ENCODE peak calls at places on chromosomes 13 and 19, in ten cellular contexts. Q, P, B, O, W, F, L, Z, I and K are unnamed samples.

GRCh38 chr13:72696590-72696989 is 30.8 kb downstream of the MZT1 start:
- DNase-seq in Q (no peak), P (peak; percentile 10), B (no peak), O (no peak), W (no peak), F (peak; percentile 40), L (no peak), Z (no peak), I (no peak), K (no peak)

GRCh38 chr13:53368948-53369347 is 340.3 kb downstream of the OLFM4 start:
- DNase-seq in Q (no peak), P (no peak), B (no peak), O (no peak), W (no peak), F (no peak), L (no peak), Z (no peak), I (no peak), K (no peak)

GRCh38 chr19:22533761-22534160 is 100.4 kb upstream of the ZNF492 start:
- DNase-seq in Q (no peak), P (no peak), B (no peak), O (no peak), W (no peak), F (no peak), L (no peak), Z (no peak), I (no peak), K (no peak)

GRCh38 chr13:28001837-28002473 is 13.5 kb upstream of the URAD start:
- DNase-seq in Q (no peak), P (no peak), B (no peak), O (no peak), W (no peak), F (no peak), L (no peak), Z (no peak), I (no peak), K (no peak)

GRCh38 chr13:73480784-73481183 is 422.0 kb downstream of the KLF5 start:
- DNase-seq in Q (no peak), P (no peak), B (no peak), O (no peak), W (no peak), F (no peak), L (no peak), Z (no peak), I (no peak), K (no peak)

GRCh38 chr19:850221-850978 is 1.7 kb upstream of the ELANE start:
- DNase-seq in Q (peak; percentile 70), P (peak; percentile 81), B (peak; percentile 98), O (peak; percentile 82), W (no peak), F (peak; percentile 90), L (no peak), Z (peak; percentile 42), I (peak; percentile 55), K (no peak)

GRCh38 chr13:32902898-32903297 is 113.3 kb upstream of the KL start:
- DNase-seq in Q (peak; percentile 41), P (peak; percentile 23), B (no peak), O (peak; percentile 34), W (no peak), F (no peak), L (no peak), Z (peak; percentile 68), I (peak; percentile 38), K (no peak)

GRCh38 chr13:99981115-99982020 is at the start of gene ZIC2:
- DNase-seq in Q (no peak), P (no peak), B (no peak), O (no peak), W (no peak), F (peak; percentile 94), L (peak; percentile 61), Z (peak; percentile 85), I (peak; percentile 79), K (peak; percentile 73)

GRCh38 chr13:38394777-38395504 is 45.3 kb downstream of the UFM1 start:
- DNase-seq in Q (peak; percentile 71), P (no peak), B (no peak), O (no peak), W (no peak), F (no peak), L (no peak), Z (no peak), I (no peak), K (peak; percentile 13)

GRCh38 chr13:109670776-109671175 is 115.6 kb downstream of the IRS2 start:
- DNase-seq in Q (no peak), P (no peak), B (peak; percentile 72), O (no peak), W (no peak), F (no peak), L (no peak), Z (no peak), I (no peak), K (no peak)

GRCh38 chr19:53102701-53103140 is 501 bp downstream of the ZNF160 start:
- DNase-seq in Q (no peak), P (peak; percentile 31), B (no peak), O (peak; percentile 19), W (peak; percentile 12), F (peak; percentile 60), L (no peak), Z (no peak), I (peak; percentile 27), K (peak; percentile 50)

DNA sequence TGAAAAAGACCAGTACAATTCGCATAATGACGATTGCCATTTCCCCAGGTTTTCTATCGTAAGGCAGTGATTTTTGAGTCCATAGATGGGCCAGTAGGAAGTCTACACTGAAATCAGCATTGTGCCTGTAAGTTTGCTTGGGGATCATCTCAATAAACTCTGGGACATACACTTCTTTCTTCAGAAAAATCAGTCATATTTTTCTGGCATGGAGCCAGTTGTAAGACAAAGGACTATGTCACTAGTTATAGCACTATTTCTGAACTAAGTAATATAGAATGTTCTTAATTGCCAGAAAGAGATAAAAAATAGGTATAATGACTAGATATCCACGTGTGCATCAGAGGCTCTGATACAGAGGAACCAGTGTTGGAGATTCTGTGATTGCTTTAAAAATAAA is 243.5 kb downstream of the LMO7 start:
- DNase-seq in Q (no peak), P (no peak), B (no peak), O (no peak), W (no peak), F (no peak), L (no peak), Z (no peak), I (no peak), K (no peak)
- TF ChIP-seq CTCF in Q (no peak), P (no peak), B (no peak), O (no peak), W (no peak), F (no peak), L (no peak), Z (no peak), I (no peak), K (no peak)

DNA sequence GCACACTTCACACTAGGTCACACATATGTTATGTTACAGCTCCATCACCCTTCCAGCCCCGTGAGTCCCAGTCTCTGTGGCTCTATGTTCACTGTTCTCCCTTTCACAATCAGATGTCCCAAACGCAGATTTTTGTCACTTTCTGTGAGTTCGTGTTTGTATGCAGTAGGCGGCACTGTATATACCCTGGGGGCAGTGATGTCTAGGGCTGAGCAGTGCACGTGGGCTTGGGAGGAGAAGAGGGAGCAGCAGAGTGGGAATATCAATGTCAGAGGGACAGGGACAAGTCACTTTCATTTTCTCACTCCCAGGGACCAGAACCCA is 22.0 kb downstream of the PSG1 start:
- DNase-seq in Q (no peak), P (no peak), B (peak; percentile 24), O (no peak), W (no peak), F (no peak), L (no peak), Z (no peak), I (no peak), K (no peak)
- TF ChIP-seq CTCF in Q (no peak), P (no peak), B (no peak), O (no peak), W (no peak), F (no peak), L (no peak), Z (no peak), I (peak; percentile 5), K (no peak)

GRCh38 chr13:19959831-19960672 is 1.5 kb downstream of the ZMYM2 start:
- DNase-seq in Q (peak; percentile 94), P (peak; percentile 90), B (no peak), O (peak; percentile 88), W (peak; percentile 61), F (peak; percentile 95), L (peak; percentile 87), Z (peak; percentile 93), I (peak; percentile 78), K (peak; percentile 77)

GRCh38 chr13:19957320-19958118 is 1.0 kb upstream of the ZMYM2 start:
- DNase-seq in Q (peak; percentile 90), P (peak; percentile 18), B (peak; percentile 93), O (peak; percentile 82), W (peak; percentile 63), F (peak; percentile 90), L (peak; percentile 59), Z (peak; percentile 80), I (peak; percentile 73), K (peak; percentile 67)

GRCh38 chr13:19960673-19961015 is 2.1 kb downstream of the ZMYM2 start:
- DNase-seq in Q (no peak), P (no peak), B (no peak), O (no peak), W (no peak), F (peak; percentile 23), L (peak; percentile 54), Z (no peak), I (no peak), K (no peak)

GRCh38 chr13:19959141-19959830 is 759 bp downstream of the ZMYM2 start:
- DNase-seq in Q (peak; percentile 64), P (peak; percentile 39), B (no peak), O (peak; percentile 61), W (peak; percentile 39), F (peak; percentile 51), L (peak; percentile 35), Z (peak; percentile 60), I (peak; percentile 65), K (peak; percentile 58)

GRCh38 chr13:19958119-19959111 is at the start of gene ZMYM2:
- DNase-seq in Q (peak; percentile 99), P (peak; percentile 95), B (peak; percentile 99), O (peak; percentile 99), W (peak; percentile 99), F (peak; percentile 99), L (peak; percentile 89), Z (peak; percentile 98), I (peak; percentile 99), K (peak; percentile 100)
- TF ChIP-seq CTCF in Q (no peak), P (no peak), B (no peak), O (no peak), W (no peak), F (no peak), L (no peak), Z (no peak), I (no peak), K (no peak)

DNA sequence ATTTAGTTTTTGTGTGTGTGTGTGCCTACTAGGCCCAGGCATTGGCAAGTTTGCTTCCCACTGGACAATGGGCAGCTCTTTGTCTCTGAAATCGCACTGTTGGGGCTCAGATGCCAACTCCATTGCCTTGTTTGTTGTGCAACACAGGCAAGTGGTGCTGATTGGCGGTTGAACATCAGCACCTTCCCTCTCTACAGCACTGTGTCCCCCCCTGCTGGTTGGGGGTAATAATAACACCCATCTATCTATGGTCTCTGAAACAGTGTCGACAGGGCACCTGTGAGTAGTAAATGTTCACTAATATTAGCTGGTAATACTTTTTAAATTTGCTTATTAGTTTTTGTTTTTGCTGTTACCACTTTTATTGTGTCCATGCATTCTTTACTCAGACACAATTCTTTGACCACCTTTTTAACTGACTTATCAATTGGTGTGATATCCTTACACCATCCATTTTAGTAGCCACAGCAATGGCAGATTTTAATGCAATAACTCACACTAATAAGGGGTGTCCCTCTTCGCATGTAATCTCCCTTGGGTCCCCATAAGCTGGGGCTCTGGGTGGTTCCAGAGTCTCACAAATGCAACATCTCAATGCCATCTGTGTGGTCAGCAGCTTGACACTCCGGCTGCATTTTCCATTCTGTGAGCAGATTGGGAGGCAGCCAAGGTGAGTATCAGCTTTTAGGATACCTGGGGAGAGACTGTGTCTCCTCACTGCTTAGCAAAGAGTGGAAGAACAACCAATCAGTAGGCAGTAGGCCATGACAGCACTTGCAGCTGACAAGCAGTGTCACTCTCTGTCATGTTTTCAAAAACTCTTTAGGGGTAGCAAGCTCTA is 47.7 kb upstream of the UQCRFS1 start:
- DNase-seq in Q (peak; percentile 48), P (peak; percentile 4), B (peak; percentile 60), O (no peak), W (peak; percentile 23), F (peak; percentile 18), L (peak; percentile 45), Z (peak; percentile 69), I (peak; percentile 74), K (peak; percentile 60)
- TF ChIP-seq CTCF in Q (peak; percentile 43), P (peak; percentile 33), B (peak; percentile 30), O (peak; percentile 33), W (peak; percentile 65), F (peak; percentile 45), L (peak; percentile 62), Z (peak; percentile 81), I (peak; percentile 73), K (peak; percentile 69)